ENCODE peak calls at places on chromosomes 5 and 9, in ten cellular contexts. J is smooth muscle cell of the brain vasculature; H is right lobe of liver; I is dermis microvascular lymphatic vessel endothelial cell; D is left lung; R is GM10248; Y is naive thymus-derived CD8-positive, alpha-beta T cell; P is fibroblast of mammary gland; X is RWPE1; K is midbrain. E is an unnamed sample.
A peak's percentile ranks its signal among the peaks of the same experiment; 100 is the strongest.

GRCh38 chr9:138099803-138100598 is 222.4 kb downstream of the CACNA1B start:
- DNase-seq in R (no peak), X (no peak), D (peak; percentile 14), H (no peak), Y (no peak), I (no peak), K (no peak), P (no peak), J (no peak), E (no peak)

GRCh38 chr9:121217609-121218292 is 16.1 kb upstream of the RAB14 start:
- DNase-seq in J (no peak), Y (no peak), R (peak; percentile 66), X (peak; percentile 60), I (no peak), K (no peak), P (peak; percentile 80), H (no peak), D (no peak), E (peak; percentile 81)

GRCh38 chr9:132769895-132770774 is 99.9 kb downstream of the GTF3C4 start:
- DNase-seq in J (no peak), D (peak; percentile 91), H (peak; percentile 72), X (peak; percentile 77), R (peak; percentile 86), I (peak; percentile 50), Y (peak; percentile 62), P (peak; percentile 57), K (peak; percentile 16), E (peak; percentile 62)

GRCh38 chr5:99441235-99441634 is 512.4 kb upstream of the CHD1 start:
- DNase-seq in R (no peak), P (no peak), K (no peak), X (no peak), Y (no peak), J (no peak), H (no peak), I (no peak), D (no peak), E (no peak)

GRCh38 chr9:19493174-19493811 is 84.5 kb downstream of the ACER2 start:
- DNase-seq in J (peak; percentile 23), R (peak; percentile 67), D (peak; percentile 79), I (peak; percentile 54), H (peak; percentile 38), X (peak; percentile 59), P (peak; percentile 93), K (peak; percentile 83), Y (peak; percentile 34), E (peak; percentile 93)

GRCh38 chr9:93254061-93254481 is 70.1 kb downstream of the WNK2 start:
- DNase-seq in Y (no peak), J (no peak), D (peak; percentile 47), I (no peak), H (no peak), K (no peak), R (no peak), P (no peak), X (no peak), E (no peak)

GRCh38 chr9:89670806-89671434 is 66.1 kb downstream of the GADD45G start:
- DNase-seq in J (no peak), H (no peak), X (no peak), R (no peak), Y (no peak), K (no peak), I (no peak), P (no peak), D (no peak), E (no peak)

GRCh38 chr5:108749130-108749861 is 1.6 kb downstream of the FER start:
- DNase-seq in H (no peak), Y (peak; percentile 37), D (no peak), I (no peak), K (no peak), P (peak; percentile 9), X (peak; percentile 87), J (no peak), R (peak; percentile 62), E (no peak)

GRCh38 chr5:141547488-141547887 is 58.6 kb downstream of the PCDHGC5 start:
- DNase-seq in J (no peak), H (no peak), I (peak; percentile 67), X (no peak), P (peak; percentile 59), R (no peak), Y (no peak), D (no peak), K (no peak), E (peak; percentile 51)

GRCh38 chr5:132375957-132376356 is 6.4 kb downstream of the SLC22A5 start:
- DNase-seq in D (no peak), P (no peak), Y (no peak), H (no peak), R (no peak), X (no peak), J (no peak), I (no peak), K (no peak), E (no peak)

GRCh38 chr5:6525910-6526309 is 77.3 kb downstream of the UBE2QL1 start:
- DNase-seq in H (no peak), K (no peak), I (peak; percentile 30), P (peak; percentile 32), Y (no peak), D (no peak), J (no peak), X (no peak), R (peak; percentile 60), E (peak; percentile 1)

GRCh38 chr9:110255417-110256141 is 728 bp downstream of the TXN start:
- DNase-seq in D (peak; percentile 92), Y (no peak), J (no peak), P (peak; percentile 46), I (peak; percentile 60), H (peak; percentile 82), K (no peak), R (peak; percentile 33), X (peak; percentile 59), E (peak; percentile 55)

GRCh38 chr5:139837711-139838380 is 42.2 kb downstream of the PSD2 start:
- DNase-seq in J (no peak), X (no peak), Y (no peak), P (no peak), K (no peak), D (peak; percentile 31), R (no peak), I (no peak), H (no peak), E (no peak)

GRCh38 chr9:100714372-100715099 is 136.7 kb downstream of the CAVIN4 start:
- DNase-seq in H (peak; percentile 58), J (no peak), D (no peak), X (peak; percentile 65), P (peak; percentile 49), K (peak; percentile 83), R (peak; percentile 62), Y (no peak), I (peak; percentile 59), E (peak; percentile 69)

GRCh38 chr9:13555989-13556500 is 276.6 kb upstream of the MPDZ start:
- DNase-seq in X (no peak), R (no peak), I (peak; percentile 49), Y (no peak), H (no peak), D (no peak), J (no peak), K (no peak), P (no peak), E (no peak)

GRCh38 chr9:34513567-34514214 is 9.1 kb downstream of the ENHO start:
- DNase-seq in R (no peak), D (no peak), J (no peak), P (peak; percentile 40), Y (no peak), K (peak; percentile 63), X (no peak), I (no peak), H (no peak), E (peak; percentile 19)

GRCh38 chr5:76737846-76738245 is 21.9 kb downstream of the F2R start:
- DNase-seq in I (no peak), Y (no peak), X (no peak), K (no peak), J (no peak), D (no peak), H (no peak), R (no peak), P (no peak), E (no peak)

GRCh38 chr9:91060520-91061343 is 259.1 kb downstream of the SYK start:
- DNase-seq in J (peak; percentile 97), X (peak; percentile 97), Y (no peak), K (no peak), P (peak; percentile 99), R (no peak), I (peak; percentile 98), D (no peak), H (no peak), E (peak; percentile 98)

GRCh38 chr5:150214289-150214688 is 24.4 kb downstream of the SLC6A7 start:
- DNase-seq in K (no peak), Y (no peak), H (no peak), D (peak; percentile 43), P (peak; percentile 95), R (no peak), I (no peak), X (no peak), J (no peak), E (peak; percentile 31)

GRCh38 chr5:121189569-121190305 is 661.9 kb upstream of the FTMT start:
- DNase-seq in H (no peak), X (no peak), D (no peak), I (peak; percentile 75), R (no peak), K (peak; percentile 3), J (peak; percentile 81), P (peak; percentile 49), Y (no peak), E (peak; percentile 67)

GRCh38 chr5:138245717-138246116 is 28.7 kb downstream of the GFRA3 start:
- DNase-seq in R (no peak), J (no peak), P (no peak), D (no peak), Y (no peak), H (peak; percentile 20), K (no peak), I (no peak), X (no peak), E (no peak)

GRCh38 chr9:116144038-116144437 is 9.6 kb upstream of the PAPPA start:
- DNase-seq in K (no peak), D (no peak), I (no peak), J (no peak), Y (no peak), R (no peak), H (no peak), X (peak; percentile 57), P (peak; percentile 80), E (peak; percentile 80)

GRCh38 chr9:19748278-19749126 is 40.3 kb downstream of the SLC24A2 start:
- DNase-seq in J (no peak), H (no peak), D (no peak), I (peak; percentile 59), Y (no peak), P (peak; percentile 7), X (peak; percentile 15), K (no peak), R (no peak), E (peak; percentile 41)

GRCh38 chr9:68498816-68499215 is 41.9 kb downstream of the TMEM252 start:
- DNase-seq in H (no peak), P (no peak), R (no peak), Y (no peak), D (no peak), K (no peak), X (no peak), J (no peak), I (no peak), E (no peak)

GRCh38 chr9:121499427-121500164 is at the start of gene GGTA1:
- DNase-seq in J (no peak), H (peak; percentile 71), I (peak; percentile 73), R (peak; percentile 52), K (peak; percentile 37), Y (no peak), X (peak; percentile 79), D (peak; percentile 95), P (peak; percentile 39), E (peak; percentile 77)

GRCh38 chr9:125427556-125427955 is 165.9 kb downstream of the GAPVD1 start:
- DNase-seq in K (no peak), D (peak; percentile 61), I (no peak), H (no peak), J (no peak), R (no peak), Y (no peak), P (no peak), X (no peak), E (no peak)

GRCh38 chr5:106020889-106021288 is 1649.8 kb downstream of the EFNA5 start:
- DNase-seq in R (no peak), J (no peak), X (no peak), P (no peak), Y (no peak), D (no peak), K (no peak), H (no peak), I (no peak), E (peak; percentile 25)

GRCh38 chr9:133119039-133119438 is 2.0 kb downstream of the RALGDS start:
- DNase-seq in J (no peak), K (peak; percentile 84), Y (no peak), R (no peak), P (no peak), H (no peak), I (peak; percentile 90), X (no peak), D (peak; percentile 61), E (peak; percentile 15)